ENCODE peak calls at places on chromosomes 13 and 19, in four cellular contexts. B is HFFc6, O is AG09319, L is COR-L47. F is an unnamed sample.
A peak's percentile ranks its signal among the peaks of the same experiment; 100 is the strongest.

GRCh38 chr19:8722032-8722431 is 598 bp downstream of the OR2Z1 start:
- DNase-seq in O (no peak), L (no peak), B (no peak), F (no peak)

GRCh38 chr13:24716011-24716410 is 35.8 kb downstream of the ATP12A start:
- DNase-seq in B (no peak), O (no peak), L (no peak), F (no peak)

GRCh38 chr19:12783226-12783848 is 7.9 kb upstream of the JUNB start:
- DNase-seq in L (peak; percentile 32), O (no peak), B (no peak), F (no peak)

GRCh38 chr19:49004964-49005614 is 11.4 kb downstream of the RUVBL2 start:
- DNase-seq in B (no peak), O (no peak), L (no peak), F (no peak)

GRCh38 chr19:33375760-33376159 is 2.3 kb downstream of the CEBPG start:
- DNase-seq in B (peak; percentile 28), O (no peak), L (no peak), F (no peak)

GRCh38 chr13:44816701-44817684 is 172.3 kb downstream of the NUFIP1 start:
- DNase-seq in B (peak; percentile 62), L (no peak), O (no peak), F (no peak)

GRCh38 chr19:35055715-35056179 is 14.2 kb downstream of the HPN start:
- DNase-seq in B (no peak), O (no peak), L (peak; percentile 44), F (no peak)

GRCh38 chr19:10112037-10112751 is 701 bp downstream of the P2RY11 start:
- DNase-seq in B (no peak), O (no peak), L (no peak), F (no peak)

GRCh38 chr19:34926685-34927375 is at the start of gene ZNF30:
- DNase-seq in B (peak; percentile 89), L (peak; percentile 15), O (peak; percentile 75), F (peak; percentile 70)

GRCh38 chr13:78239681-78240080 is 321.1 kb upstream of the EDNRB start:
- DNase-seq in L (no peak), B (no peak), O (no peak), F (no peak)

GRCh38 chr13:107531816-107532215 is 683.5 kb downstream of the LIG4 start:
- DNase-seq in B (no peak), O (no peak), L (no peak), F (no peak)

GRCh38 chr19:662207-662961 is 630 bp downstream of the RNF126 start:
- DNase-seq in L (peak; percentile 47), O (no peak), B (no peak), F (no peak)

GRCh38 chr13:98171806-98172569 is 5.1 kb downstream of the RNF113B start:
- DNase-seq in O (no peak), B (no peak), L (no peak), F (peak; percentile 26)

GRCh38 chr19:16066611-16067104 is 9.6 kb upstream of the TPM4 start:
- DNase-seq in O (no peak), B (peak; percentile 25), L (no peak), F (no peak)

GRCh38 chr19:46076951-46077814 is 36.4 kb upstream of the IGFL4 start:
- DNase-seq in L (peak; percentile 91), B (peak; percentile 76), O (peak; percentile 40), F (no peak)

GRCh38 chr19:47703301-47703700 is 9.9 kb upstream of the EHD2 start:
- DNase-seq in O (no peak), B (no peak), L (no peak), F (no peak)

F was measured in tibial nerve.